ENCODE peak calls at places on chromosomes 3 and 15, in five cellular contexts. One of them, this sample, is unnamed.

GRCh38 chr15:99732711-99733267 is 448 bp downstream of the LYSMD4 start:
- DNase-seq in WERI-Rb-1: no peak
- DNase-seq in AG09309: no peak
- DNase-seq in BE2C: no peak
- DNase-seq in AG04450: no peak
- DNase-seq in this sample: no peak

GRCh38 chr15:95715919-95716318 is 614.6 kb upstream of the NR2F2 start:
- DNase-seq in WERI-Rb-1: no peak
- DNase-seq in AG09309: no peak
- DNase-seq in BE2C: no peak
- DNase-seq in AG04450: no peak
- DNase-seq in this sample: no peak

GRCh38 chr3:56976666-56977560 is 83.6 kb upstream of the SPATA12 start:
- DNase-seq in WERI-Rb-1: no peak
- DNase-seq in AG09309: peak; percentile 37
- DNase-seq in BE2C: peak; percentile 85
- DNase-seq in AG04450: no peak
- DNase-seq in this sample: no peak

GRCh38 chr15:60912984-60913697 is 316.0 kb downstream of the RORA start:
- DNase-seq in WERI-Rb-1: peak; percentile 37
- DNase-seq in AG09309: no peak
- DNase-seq in BE2C: no peak
- DNase-seq in AG04450: no peak
- DNase-seq in this sample: no peak

GRCh38 chr3:44913868-44914468 is 39.6 kb downstream of the TGM4 start:
- DNase-seq in WERI-Rb-1: peak; percentile 76
- DNase-seq in AG09309: no peak
- DNase-seq in BE2C: peak; percentile 67
- DNase-seq in AG04450: peak; percentile 52
- DNase-seq in this sample: peak; percentile 24

GRCh38 chr3:50204804-50205718 is at the start of gene SLC38A3:
- DNase-seq in WERI-Rb-1: peak; percentile 69
- DNase-seq in AG09309: no peak
- DNase-seq in BE2C: peak; percentile 56
- DNase-seq in AG04450: no peak
- DNase-seq in this sample: no peak

GRCh38 chr15:41465822-41466421 is 27.8 kb upstream of the ITPKA start:
- DNase-seq in WERI-Rb-1: peak; percentile 16
- DNase-seq in AG09309: peak; percentile 13
- DNase-seq in BE2C: peak; percentile 38
- DNase-seq in AG04450: peak; percentile 34
- DNase-seq in this sample: peak; percentile 19

GRCh38 chr3:112555535-112556170 is 6.1 kb downstream of the ATG3 start:
- DNase-seq in WERI-Rb-1: no peak
- DNase-seq in AG09309: no peak
- DNase-seq in BE2C: no peak
- DNase-seq in AG04450: no peak
- DNase-seq in this sample: no peak

GRCh38 chr3:62051506-62051905 is 321.8 kb downstream of the FEZF2 start:
- DNase-seq in WERI-Rb-1: peak; percentile 54
- DNase-seq in AG09309: no peak
- DNase-seq in BE2C: peak; percentile 51
- DNase-seq in AG04450: no peak
- DNase-seq in this sample: no peak

GRCh38 chr3:9250236-9250635 is 790 bp upstream of the SRGAP3 start:
- DNase-seq in WERI-Rb-1: no peak
- DNase-seq in AG09309: no peak
- DNase-seq in BE2C: no peak
- DNase-seq in AG04450: no peak
- DNase-seq in this sample: no peak

GRCh38 chr3:172065534-172065933 is 26.2 kb downstream of the FNDC3B start:
- DNase-seq in WERI-Rb-1: no peak
- DNase-seq in AG09309: no peak
- DNase-seq in BE2C: peak; percentile 28
- DNase-seq in AG04450: peak; percentile 69
- DNase-seq in this sample: peak; percentile 68

GRCh38 chr3:114640126-114640525 is 346.3 kb downstream of the TIGIT start:
- DNase-seq in WERI-Rb-1: no peak
- DNase-seq in AG09309: no peak
- DNase-seq in BE2C: no peak
- DNase-seq in AG04450: no peak
- DNase-seq in this sample: no peak

GRCh38 chr3:37864904-37865303 is 3.2 kb downstream of the CTDSPL start:
- DNase-seq in WERI-Rb-1: no peak
- DNase-seq in AG09309: no peak
- DNase-seq in BE2C: no peak
- DNase-seq in AG04450: no peak
- DNase-seq in this sample: no peak

GRCh38 chr3:11391930-11392688 is 119.9 kb downstream of the ATG7 start:
- DNase-seq in WERI-Rb-1: no peak
- DNase-seq in AG09309: peak; percentile 54
- DNase-seq in BE2C: no peak
- DNase-seq in AG04450: peak; percentile 20
- DNase-seq in this sample: no peak

GRCh38 chr3:159263750-159264561 is 462.1 kb downstream of the MFSD1 start:
- DNase-seq in WERI-Rb-1: peak; percentile 20
- DNase-seq in AG09309: no peak
- DNase-seq in BE2C: peak; percentile 38
- DNase-seq in AG04450: no peak
- DNase-seq in this sample: no peak

GRCh38 chr3:8452112-8452511 is 49.5 kb upstream of the LMCD1 start:
- DNase-seq in WERI-Rb-1: no peak
- DNase-seq in AG09309: no peak
- DNase-seq in BE2C: no peak
- DNase-seq in AG04450: no peak
- DNase-seq in this sample: no peak

GRCh38 chr3:69330891-69331400 is 54.9 kb downstream of the FRMD4B start:
- DNase-seq in WERI-Rb-1: no peak
- DNase-seq in AG09309: no peak
- DNase-seq in BE2C: no peak
- DNase-seq in AG04450: no peak
- DNase-seq in this sample: no peak

GRCh38 chr3:105362021-105362665 is 4.6 kb upstream of the ALCAM start:
- DNase-seq in WERI-Rb-1: no peak
- DNase-seq in AG09309: no peak
- DNase-seq in BE2C: no peak
- DNase-seq in AG04450: no peak
- DNase-seq in this sample: no peak

GRCh38 chr15:66186049-66186825 is 67.3 kb downstream of the MEGF11 start:
- DNase-seq in WERI-Rb-1: no peak
- DNase-seq in AG09309: no peak
- DNase-seq in BE2C: no peak
- DNase-seq in AG04450: no peak
- DNase-seq in this sample: no peak

GRCh38 chr3:144403040-144403457 is 431.4 kb downstream of the DIPK2A start:
- DNase-seq in WERI-Rb-1: no peak
- DNase-seq in AG09309: no peak
- DNase-seq in BE2C: no peak
- DNase-seq in AG04450: no peak
- DNase-seq in this sample: no peak

GRCh38 chr15:80777137-80777536 is 2.0 kb upstream of the CEMIP start:
- DNase-seq in WERI-Rb-1: no peak
- DNase-seq in AG09309: peak; percentile 95
- DNase-seq in BE2C: no peak
- DNase-seq in AG04450: peak; percentile 36
- DNase-seq in this sample: no peak

GRCh38 chr3:87260270-87260669 is 16.1 kb downstream of the POU1F1 start:
- DNase-seq in WERI-Rb-1: peak; percentile 42
- DNase-seq in AG09309: peak; percentile 18
- DNase-seq in BE2C: peak; percentile 51
- DNase-seq in AG04450: peak; percentile 10
- DNase-seq in this sample: no peak

GRCh38 chr3:81816473-81817260 is 55.2 kb upstream of the GBE1 start:
- DNase-seq in WERI-Rb-1: no peak
- DNase-seq in AG09309: no peak
- DNase-seq in BE2C: no peak
- DNase-seq in AG04450: no peak
- DNase-seq in this sample: peak; percentile 14

GRCh38 chr3:160981217-160981938 is 123.8 kb downstream of the B3GALNT1 start:
- DNase-seq in WERI-Rb-1: no peak
- DNase-seq in AG09309: no peak
- DNase-seq in BE2C: no peak
- DNase-seq in AG04450: no peak
- DNase-seq in this sample: no peak

GRCh38 chr3:45906681-45907220 is 20.4 kb downstream of the CCR9 start:
- DNase-seq in WERI-Rb-1: peak; percentile 27
- DNase-seq in AG09309: peak; percentile 44
- DNase-seq in BE2C: no peak
- DNase-seq in AG04450: peak; percentile 44
- DNase-seq in this sample: no peak

GRCh38 chr15:101372960-101373525 is 78.0 kb upstream of the SNRPA1 start:
- DNase-seq in WERI-Rb-1: no peak
- DNase-seq in AG09309: no peak
- DNase-seq in BE2C: no peak
- DNase-seq in AG04450: no peak
- DNase-seq in this sample: no peak

GRCh38 chr3:157608006-157608405 is 104.8 kb upstream of the VEPH1 start:
- DNase-seq in WERI-Rb-1: no peak
- DNase-seq in AG09309: no peak
- DNase-seq in BE2C: no peak
- DNase-seq in AG04450: no peak
- DNase-seq in this sample: no peak

GRCh38 chr3:153961498-153961897 is 159.7 kb upstream of the ARHGEF26 start:
- DNase-seq in WERI-Rb-1: no peak
- DNase-seq in AG09309: no peak
- DNase-seq in BE2C: no peak
- DNase-seq in AG04450: no peak
- DNase-seq in this sample: no peak

GRCh38 chr3:12782172-12782815 is 14.2 kb upstream of the CAND2 start:
- DNase-seq in WERI-Rb-1: no peak
- DNase-seq in AG09309: no peak
- DNase-seq in BE2C: no peak
- DNase-seq in AG04450: peak; percentile 53
- DNase-seq in this sample: no peak

GRCh38 chr15:65851981-65852380 is 17.3 kb upstream of the RAB11A start:
- DNase-seq in WERI-Rb-1: no peak
- DNase-seq in AG09309: no peak
- DNase-seq in BE2C: no peak
- DNase-seq in AG04450: no peak
- DNase-seq in this sample: no peak

GRCh38 chr15:85414495-85414894 is 34.1 kb downstream of the AKAP13 start:
- DNase-seq in WERI-Rb-1: no peak
- DNase-seq in AG09309: no peak
- DNase-seq in BE2C: no peak
- DNase-seq in AG04450: no peak
- DNase-seq in this sample: no peak
- TF ChIP-seq CTCF in WERI-Rb-1: no peak
- TF ChIP-seq CTCF in AG09309: peak; percentile 17
- TF ChIP-seq CTCF in BE2C: no peak
- TF ChIP-seq CTCF in AG04450: peak; percentile 27
- TF ChIP-seq CTCF in this sample: peak; percentile 5

DNA sequence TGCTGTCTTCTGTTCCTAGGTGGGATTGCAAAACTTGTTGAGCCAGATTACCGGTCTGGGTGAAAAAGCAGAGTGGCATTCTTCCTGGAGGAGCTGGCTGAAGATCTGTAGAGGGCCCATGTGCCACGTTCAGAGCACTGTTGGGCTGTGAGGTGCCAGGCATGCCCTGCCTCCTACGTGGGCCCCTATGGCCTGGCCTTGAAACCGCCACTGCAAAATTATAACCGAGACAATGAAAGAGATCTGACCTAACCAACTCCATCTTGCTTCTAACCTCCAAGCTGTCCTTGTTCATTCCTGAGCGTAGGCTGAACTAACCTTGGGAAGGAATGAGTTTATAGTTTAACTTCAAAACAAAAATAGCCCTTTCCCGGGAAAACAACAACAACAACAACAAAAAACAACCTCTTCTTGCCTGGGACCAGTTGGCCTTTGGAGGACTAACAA is 1.4 kb upstream of the ACAD9 start:
- DNase-seq in WERI-Rb-1: no peak
- DNase-seq in AG09309: no peak
- DNase-seq in BE2C: no peak
- DNase-seq in AG04450: no peak
- DNase-seq in this sample: no peak
- H3K4me3 ChIP-seq in WERI-Rb-1: peak overlapping the region; percentile 86
- H3K4me3 ChIP-seq in AG09309: peak overlapping the region; percentile 76
- H3K4me3 ChIP-seq in BE2C: peak overlapping the region; percentile 96
- H3K4me3 ChIP-seq in AG04450: peak overlapping the region; percentile 87
- H3K4me3 ChIP-seq in this sample: peak overlapping the region; percentile 71

DNA sequence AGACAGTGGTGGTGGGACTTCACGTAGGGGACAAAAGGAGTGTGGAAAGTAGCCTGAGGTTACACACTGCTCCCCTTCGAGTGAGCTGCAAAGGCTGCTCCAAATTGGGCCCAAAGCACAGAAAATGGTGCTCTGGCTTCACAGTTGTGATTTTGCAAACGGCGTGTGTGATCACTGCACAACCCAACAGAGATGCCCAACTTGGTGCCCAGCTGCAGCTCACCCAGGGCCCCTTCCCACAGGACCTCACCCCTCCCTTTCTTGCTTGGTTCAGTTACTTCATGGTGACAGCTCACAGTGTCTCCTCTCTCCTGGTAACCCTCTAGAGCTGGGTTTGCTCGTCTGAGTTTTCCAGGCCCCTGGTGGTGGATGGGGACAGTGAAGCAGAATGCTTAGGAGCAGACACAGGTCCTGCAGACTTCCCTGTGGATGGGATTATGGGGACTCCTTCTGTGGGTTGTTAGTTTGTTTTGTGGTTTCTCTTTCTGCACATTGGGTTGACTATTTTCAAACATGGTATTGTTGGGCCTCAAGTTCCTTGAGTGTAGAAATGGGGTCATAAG is 98.3 kb downstream of the TOP2B start:
- DNase-seq in WERI-Rb-1: peak; percentile 19
- DNase-seq in AG09309: no peak
- DNase-seq in BE2C: no peak
- DNase-seq in AG04450: no peak
- DNase-seq in this sample: no peak
- TF ChIP-seq CTCF in WERI-Rb-1: peak; percentile 27
- TF ChIP-seq CTCF in AG09309: peak; percentile 10
- TF ChIP-seq CTCF in BE2C: no peak
- TF ChIP-seq CTCF in AG04450: no peak
- TF ChIP-seq CTCF in this sample: peak; percentile 36

GRCh38 chr3:34139566-34139965 is 341.1 kb downstream of the PDCD6IP start:
- DNase-seq in WERI-Rb-1: no peak
- DNase-seq in AG09309: no peak
- DNase-seq in BE2C: no peak
- DNase-seq in AG04450: no peak
- DNase-seq in this sample: no peak
- H3K4me3 ChIP-seq in WERI-Rb-1: no peak overlapping the region
- H3K4me3 ChIP-seq in AG09309: no peak overlapping the region
- H3K4me3 ChIP-seq in BE2C: no peak overlapping the region
- H3K4me3 ChIP-seq in AG04450: no peak overlapping the region
- H3K4me3 ChIP-seq in this sample: no peak overlapping the region